ENCODE peak calls at places on chromosomes 6 and 20, in four cellular contexts. Q is HepG2, C is H1, Y is GM12878. X is an unnamed sample. For H3K9me3, the result is how much of the 10 kb centered on the place peaks cover.

GRCh38 chr6:31655349-31656237 is at the start of gene APOM:
- DNase-seq in Y (no peak), C (no peak), Q (peak), X (no peak)

GRCh38 chr6:6224933-6225486 is 95.5 kb downstream of the F13A1 start:
- DNase-seq in Q (peak), Y (no peak), C (no peak), X (no peak)

GRCh38 chr6:69305456-69305855 is 491.4 kb downstream of the LMBRD1 start:
- DNase-seq in Y (no peak), C (no peak), Q (no peak), X (no peak)

GRCh38 chr6:34131326-34132081 is 14.4 kb downstream of the GRM4 start:
- DNase-seq in Y (no peak), Q (no peak), C (no peak), X (peak)

GRCh38 chr6:113447088-113447831 is 409.9 kb upstream of the MARCKS start:
- DNase-seq in Q (no peak), C (no peak), Y (no peak), X (no peak)

GRCh38 chr6:169847773-169848380 is 96.5 kb downstream of the ERMARD start:
- DNase-seq in Y (no peak), Q (no peak), C (no peak), X (no peak)

GRCh38 chr6:116386581-116387299 is 16.0 kb downstream of the DSE start:
- DNase-seq in Q (no peak), Y (no peak), C (no peak), X (no peak)

GRCh38 chr6:83509416-83509815 is 2.9 kb upstream of the PRSS35 start:
- DNase-seq in Y (no peak), Q (no peak), C (no peak), X (no peak)

GRCh38 chr6:112618796-112619195 is 271.7 kb downstream of the RFPL4B start:
- DNase-seq in Y (no peak), Q (no peak), C (no peak), X (peak)

GRCh38 chr6:51855310-51856082 is 231.9 kb downstream of the PKHD1 start:
- DNase-seq in Y (peak), C (no peak), Q (peak), X (peak)

GRCh38 chr20:62489186-62489939 is 13.6 kb upstream of the GATA5 start:
- DNase-seq in Q (no peak), C (no peak), Y (no peak), X (no peak)

GRCh38 chr6:129730477-129731165 is 20.6 kb upstream of the ARHGAP18 start:
- DNase-seq in Y (no peak), Q (peak), C (no peak), X (no peak)

GRCh38 chr6:30940361-30941001 is at the start of gene MUCL3:
- DNase-seq in Y (no peak), C (no peak), Q (no peak), X (no peak)

GRCh38 chr6:137661601-137662000 is 167.4 kb upstream of the OLIG3 start:
- DNase-seq in Q (peak), Y (no peak), C (peak), X (no peak)

GRCh38 chr6:138017156-138017757 is 90.0 kb downstream of the PERP start:
- DNase-seq in Y (no peak), Q (no peak), C (peak), X (no peak)

GRCh38 chr6:33949877-33950831 is 146.4 kb upstream of the MLN start:
- DNase-seq in Q (no peak), Y (no peak), C (no peak), X (no peak)

GRCh38 chr20:62215020-62215990 is 4.8 kb downstream of the HRH3 start:
- DNase-seq in Q (no peak), C (no peak), Y (no peak), X (no peak)

GRCh38 chr20:45911486-45912343 is at the start of gene PLTP:
- DNase-seq in Q (no peak), Y (no peak), C (peak), X (no peak)

GRCh38 chr6:132818404-132819359 is 4.3 kb downstream of the RPS12 start:
- DNase-seq in C (no peak), Y (no peak), Q (peak), X (no peak)

GRCh38 chr6:125377621-125378020 is 75.9 kb upstream of the HDDC2 start:
- DNase-seq in Y (no peak), Q (no peak), C (no peak), X (no peak)

GRCh38 chr6:37783025-37783825 is 36.3 kb upstream of the ZFAND3 start:
- DNase-seq in Y (no peak), C (peak), Q (no peak), X (peak)

GRCh38 chr20:45325367-45325766 is 17.3 kb upstream of the MATN4 start:
- DNase-seq in Q (no peak), C (no peak), Y (no peak), X (no peak)

GRCh38 chr20:21554985-21555384 is 41.1 kb upstream of the NKX2-2 start:
- DNase-seq in Y (no peak), Q (no peak), C (no peak), X (no peak)

GRCh38 chr20:436476-436875 is 25.9 kb downstream of the TBC1D20 start:
- DNase-seq in Q (no peak), C (no peak), Y (no peak), X (no peak)

GRCh38 chr6:42260424-42260888 is 42.8 kb upstream of the MRPS10 start:
- DNase-seq in C (peak), Q (peak), Y (no peak), X (no peak)

GRCh38 chr20:35091808-35092523 is 641 bp downstream of the TRPC4AP start:
- DNase-seq in Y (no peak), C (no peak), Q (peak), X (no peak)

GRCh38 chr6:137981758-137982157 is 114.7 kb downstream of the TNFAIP3 start:
- DNase-seq in Y (no peak), C (no peak), Q (no peak), X (no peak)

GRCh38 chr6:3363296-3364025 is 93.4 kb downstream of the SLC22A23 start:
- DNase-seq in Y (no peak), Q (peak), C (no peak), X (no peak)

GRCh38 chr6:47485491-47486135 is 8.0 kb downstream of the CD2AP start:
- DNase-seq in Q (no peak), C (no peak), Y (no peak), X (no peak)

GRCh38 chr6:55033021-55033546 is 141.2 kb upstream of the HCRTR2 start:
- DNase-seq in C (no peak), Q (no peak), Y (no peak), X (no peak)

GRCh38 chr6:43570876-43571441 is 4.9 kb downstream of the XPO5 start:
- DNase-seq in Q (no peak), C (no peak), Y (no peak), X (no peak)

GRCh38 chr20:19909696-19910095 is 107.5 kb upstream of the NAA20 start:
- DNase-seq in Q (no peak), Y (no peak), C (no peak), X (no peak)

GRCh38 chr6:44169154-44169553 is 10.5 kb downstream of the CAPN11 start:
- DNase-seq in Y (no peak), Q (no peak), C (no peak), X (no peak)

GRCh38 chr6:17311595-17312311 is 30.6 kb downstream of the RBM24 start:
- DNase-seq in C (no peak), Y (no peak), Q (peak), X (no peak)

GRCh38 chr20:62704341-62704948 is 4.2 kb upstream of the NTSR1 start:
- DNase-seq in Q (peak), Y (no peak), C (no peak), X (no peak)

GRCh38 chr6:16344756-16345155 is 106.4 kb downstream of the GMPR start:
- DNase-seq in Y (no peak), Q (no peak), C (no peak), X (no peak)

DNA sequence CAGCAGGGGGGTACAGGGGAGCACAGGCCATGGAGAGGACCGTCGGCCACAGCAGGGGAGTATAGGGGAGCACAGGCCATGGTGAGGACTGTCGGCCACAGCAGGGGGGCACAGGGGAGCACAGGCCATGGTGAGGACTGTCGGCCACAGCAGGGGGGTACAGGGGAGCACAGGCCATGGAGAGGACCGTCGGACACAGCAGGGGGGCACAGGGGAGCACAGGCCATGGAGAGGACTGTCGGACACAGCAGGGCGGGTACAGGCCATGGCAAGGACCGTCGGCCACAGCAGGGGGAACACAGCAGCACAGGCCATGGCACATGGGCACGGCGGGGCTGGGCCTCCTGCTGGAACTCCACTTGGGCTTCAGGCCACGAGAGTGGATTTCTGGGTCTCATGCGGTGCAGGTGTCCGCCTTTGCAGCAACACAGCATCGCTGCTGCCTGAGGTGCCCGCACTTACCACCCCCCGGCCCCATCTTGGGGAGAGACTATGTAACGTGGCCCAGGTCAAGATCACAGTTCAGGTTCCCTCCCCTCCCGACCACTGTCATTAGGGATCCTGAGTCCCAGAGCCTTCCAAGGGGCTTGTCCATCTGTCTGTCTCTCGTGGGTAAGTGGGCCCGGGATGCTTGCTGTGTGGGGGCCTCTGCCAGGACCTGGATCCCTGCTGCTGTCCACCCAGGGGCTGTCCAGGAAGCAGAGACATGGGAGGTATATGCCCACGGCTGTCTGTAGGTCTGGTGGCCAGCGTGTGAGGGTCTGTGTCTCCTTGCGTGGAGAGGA is 2.5 kb downstream of the NPBWR2 start:
- DNase-seq in Y (no peak), Q (no peak), C (peak), X (no peak)
- TF ChIP-seq SUZ12 in Y (no peak), Q (no peak), C (no peak), X (no peak)

GRCh38 chr6:156351346-156351966 is 425.7 kb upstream of the ARID1B start:
- DNase-seq in C (no peak), Q (no peak), Y (no peak), X (no peak)
- H3K4me3 ChIP-seq in C (no peak), Q (no peak), Y (no peak), X (no peak)

DNA sequence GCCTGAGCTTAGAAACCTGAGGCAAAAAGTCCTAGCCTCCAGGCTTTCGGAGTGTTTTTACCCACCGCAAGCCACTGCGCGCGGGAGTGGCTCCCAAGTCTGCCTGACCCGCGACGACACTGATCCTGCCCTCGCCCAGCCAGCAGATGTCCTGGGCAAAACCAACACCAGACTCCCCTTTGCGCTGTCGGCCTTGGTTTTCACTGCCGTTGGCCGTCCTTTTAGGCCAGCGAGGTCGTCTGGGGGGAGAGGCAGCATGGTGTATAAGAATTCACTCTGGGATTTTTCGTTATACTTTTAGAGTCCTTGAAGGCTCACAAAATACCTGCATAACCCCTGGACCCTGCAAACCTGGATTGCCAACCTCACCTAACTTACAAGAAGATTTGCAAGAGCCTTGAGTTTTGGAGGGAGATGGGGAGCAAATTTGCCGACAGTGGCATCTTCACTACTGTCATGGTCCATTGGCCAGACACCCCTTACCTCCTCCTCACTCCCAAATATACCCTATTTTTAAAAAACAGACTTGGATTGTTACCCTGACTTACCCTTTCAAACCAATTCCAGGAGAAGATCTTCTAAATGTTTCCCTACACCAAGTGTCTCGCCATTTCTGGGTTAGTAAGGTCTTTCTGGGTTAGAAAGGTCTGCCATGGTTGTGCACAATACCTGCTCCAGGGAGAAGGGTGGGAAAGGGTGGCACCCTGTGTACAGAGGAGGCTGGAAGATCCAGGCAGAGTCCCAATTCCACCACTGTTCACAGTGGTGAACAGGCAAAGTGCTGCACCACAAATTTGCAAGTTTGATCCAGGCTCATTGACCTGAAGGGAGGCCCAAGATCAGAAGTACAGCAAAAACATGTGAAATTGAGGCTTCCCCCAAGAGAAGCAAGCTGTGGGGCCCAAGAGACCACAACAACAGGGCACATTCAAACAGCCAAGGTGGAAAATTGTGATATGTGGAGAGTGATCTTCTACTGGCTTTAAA is 4.4 kb downstream of the FOXA2 start:
- DNase-seq in Y (no peak), Q (peak), C (peak), X (no peak)
- H3K9me3 ChIP-seq in Y (under half), Q (under half), C (under half), X (under half)

DNA sequence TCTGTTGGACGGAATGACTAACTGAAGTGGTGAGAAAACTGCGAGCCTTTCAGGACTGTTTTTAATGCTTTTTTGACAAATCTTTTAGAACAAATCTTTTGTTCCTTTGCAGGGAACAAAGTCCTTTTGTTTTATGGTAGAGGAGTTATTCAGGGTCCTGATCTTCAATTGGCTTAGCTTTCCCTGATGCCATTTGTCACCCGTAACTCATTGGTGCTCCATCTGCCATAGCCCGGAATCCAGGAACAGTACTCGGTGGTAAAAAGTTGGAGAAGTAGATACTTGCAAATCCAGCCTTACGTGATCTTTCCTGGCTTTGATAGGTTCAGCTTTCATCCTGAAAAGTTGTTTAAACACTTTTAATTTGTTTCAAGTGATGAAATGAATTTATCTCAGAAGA is 162.9 kb downstream of the BCKDHB start:
- DNase-seq in Y (no peak), C (no peak), Q (no peak), X (no peak)
- TF ChIP-seq SUZ12 in Y (no peak), C (no peak), Q (no peak), X (no peak)

GRCh38 chr20:56628015-56628872 is 862 bp upstream of the TFAP2C start:
- DNase-seq in Y (no peak), Q (no peak), C (peak), X (no peak)

GRCh38 chr20:56627122-56628014 is 1.7 kb upstream of the TFAP2C start:
- DNase-seq in Y (no peak), C (peak), Q (no peak), X (no peak)

GRCh38 chr20:56624786-56625681 is 4.1 kb upstream of the TFAP2C start:
- DNase-seq in Y (no peak), Q (no peak), C (peak), X (no peak)

GRCh38 chr20:56625837-56626236 is 3.3 kb upstream of the TFAP2C start:
- DNase-seq in Y (no peak), C (no peak), Q (no peak), X (no peak)

GRCh38 chr20:56626367-56627121 is 2.6 kb upstream of the TFAP2C start:
- DNase-seq in C (peak), Q (no peak), Y (no peak), X (peak)
- H3K4me3 ChIP-seq in C (peak), Q (no peak), Y (no peak), X (peak)

DNA sequence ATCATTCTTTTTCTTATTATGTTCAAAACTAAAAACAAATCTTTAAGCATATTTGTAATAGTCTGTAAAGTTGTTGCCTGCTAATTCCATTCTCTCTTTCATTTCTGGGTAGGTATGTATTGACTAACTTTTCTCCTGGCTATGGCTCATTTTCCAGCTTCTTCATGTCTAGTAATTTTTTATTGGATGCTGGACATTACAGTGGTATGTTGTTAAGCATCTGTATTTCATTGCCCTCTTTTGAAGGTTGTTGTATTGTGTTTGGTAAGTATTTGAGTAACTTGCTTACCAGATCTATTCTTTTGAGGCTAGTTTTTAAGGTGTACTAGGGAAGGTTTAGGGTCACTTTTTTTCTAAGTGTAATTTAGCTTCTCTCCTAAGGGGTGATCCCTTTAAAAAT is 230.9 kb downstream of the TTLL2 start:
- DNase-seq in Y (no peak), C (no peak), Q (no peak), X (no peak)
- H3K9me3 ChIP-seq in Y (under half), C (under half), Q (under half), X (under half)

DNA sequence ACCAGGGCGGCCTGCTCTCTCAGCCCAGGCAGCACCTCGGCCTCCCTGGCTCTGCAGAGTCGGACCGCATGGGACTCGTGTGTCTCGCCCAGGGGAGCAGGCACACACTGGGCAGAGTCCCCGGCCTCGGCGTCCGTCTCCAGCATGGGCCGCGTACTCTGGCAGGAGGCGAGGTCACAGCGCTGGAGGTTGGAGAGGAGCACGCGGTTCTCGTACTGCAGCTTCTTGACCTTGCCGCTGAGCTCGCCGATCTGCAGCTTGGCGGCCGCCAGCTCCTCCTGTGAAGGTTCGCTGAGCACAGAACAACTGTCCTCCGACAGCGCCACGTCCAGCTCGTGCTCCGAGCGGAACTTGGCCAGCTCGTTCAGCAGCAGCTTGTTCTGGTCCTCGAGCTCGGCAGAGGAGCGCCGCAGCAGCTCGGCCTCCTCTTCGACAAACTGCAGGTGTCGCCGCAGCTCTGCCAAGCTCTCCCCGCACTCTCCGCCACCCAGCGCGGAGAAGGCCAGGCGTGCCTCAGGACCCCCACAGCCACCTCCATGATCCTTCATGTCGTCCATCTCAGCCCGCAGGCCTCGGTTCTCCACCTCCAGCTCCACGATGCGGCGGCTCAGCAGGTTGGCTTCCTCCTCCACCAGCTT is 42.0 kb upstream of the DSN1 start:
- DNase-seq in Q (no peak), C (no peak), Y (no peak), X (no peak)
- TF ChIP-seq SUZ12 in Q (no peak), C (no peak), Y (no peak), X (no peak)

GRCh38 chr6:142155895-142156757 is 9.1 kb downstream of the VTA1 start:
- DNase-seq in Q (peak), C (no peak), Y (no peak), X (no peak)
- H3K4me3 ChIP-seq in Q (no peak), C (no peak), Y (no peak), X (no peak)

DNA sequence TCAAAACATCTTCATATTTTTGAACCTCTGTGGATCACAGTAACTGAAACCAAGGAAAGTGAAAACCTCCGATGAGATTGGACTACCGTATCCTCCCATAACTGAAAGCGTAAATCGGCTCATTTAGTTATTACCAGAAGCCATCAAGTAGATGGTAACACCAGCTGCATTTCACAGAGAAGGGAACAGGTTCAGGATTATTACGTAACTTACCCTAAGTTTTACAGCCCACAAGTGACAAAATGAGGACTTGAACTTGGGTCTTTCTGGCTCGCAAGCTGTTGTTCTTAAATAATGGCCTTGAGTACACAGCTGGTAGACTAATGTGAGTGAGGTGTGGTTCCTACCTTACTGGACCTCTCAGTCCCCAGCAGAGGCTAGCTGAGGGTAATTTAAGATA is 37.9 kb upstream of the CBLN4 start:
- DNase-seq in C (no peak), Y (no peak), Q (no peak), X (no peak)
- H3K9me3 ChIP-seq in C (half or more), Y (under half), Q (half or more), X (under half)

GRCh38 chr6:167567142-167568033 is 242.5 kb downstream of the TTLL2 start:
- DNase-seq in Y (no peak), Q (no peak), C (no peak), X (no peak)
- TF ChIP-seq SUZ12 in Y (no peak), Q (no peak), C (no peak), X (no peak)